ENCODE peak calls at places on chromosome 11, in six cellular contexts. B is fibroblast of mammary gland, X is CD14-positive monocyte, D is AG04450, H is GM12865, V is progenitor cell of endocrine pancreas. O is an unnamed sample.
A peak's percentile ranks its signal among the peaks of the same experiment; 100 is the strongest.

GRCh38 chr11:76771446-76772099 is 11.6 kb upstream of the TSKU start:
- DNase-seq in B (no peak), X (no peak), D (no peak), H (no peak), V (no peak), O (peak; percentile 56)

GRCh38 chr11:123483058-123483457 is 53.0 kb downstream of the GRAMD1B start:
- DNase-seq in B (peak; percentile 37), X (no peak), D (no peak), H (no peak), V (no peak), O (no peak)

GRCh38 chr11:79182794-79183193 is 258.0 kb downstream of the TENM4 start:
- DNase-seq in B (peak; percentile 98), X (no peak), D (peak; percentile 85), H (no peak), V (no peak), O (no peak)

GRCh38 chr11:34243620-34244493 is 114.0 kb downstream of the ABTB2 start:
- DNase-seq in B (peak; percentile 51), X (no peak), D (no peak), H (peak; percentile 92), V (no peak), O (peak; percentile 1)

GRCh38 chr11:75518771-75519653 is 6.7 kb downstream of the GDPD5 start:
- DNase-seq in B (no peak), X (no peak), D (no peak), H (no peak), V (no peak), O (no peak)

GRCh38 chr11:34331329-34331728 is 26.5 kb downstream of the ABTB2 start:
- DNase-seq in B (peak; percentile 76), X (no peak), D (no peak), H (no peak), V (no peak), O (no peak)

GRCh38 chr11:46677991-46678740 is 22.3 kb downstream of the ARHGAP1 start:
- DNase-seq in B (peak; percentile 59), X (no peak), D (no peak), H (no peak), V (no peak), O (peak; percentile 48)

GRCh38 chr11:111745719-111746504 is 20.3 kb downstream of the PPP2R1B start:
- DNase-seq in B (peak; percentile 60), X (no peak), D (no peak), H (no peak), V (no peak), O (no peak)

GRCh38 chr11:1970956-1971355 is 23.8 kb downstream of the MRPL23 start:
- DNase-seq in B (no peak), X (peak; percentile 27), D (no peak), H (no peak), V (no peak), O (peak; percentile 12)

GRCh38 chr11:19606856-19607655 is 105.6 kb upstream of the NAV2 start:
- DNase-seq in B (no peak), X (no peak), D (no peak), H (no peak), V (no peak), O (no peak)

GRCh38 chr11:113473983-113474361 is 1.2 kb downstream of the DRD2 start:
- DNase-seq in B (no peak), X (no peak), D (no peak), H (no peak), V (no peak), O (no peak)

GRCh38 chr11:65316311-65316978 is 1.8 kb downstream of the CDC42EP2 start:
- DNase-seq in B (peak; percentile 99), X (peak; percentile 65), D (peak; percentile 91), H (no peak), V (no peak), O (no peak)

GRCh38 chr11:112790286-112790685 is 170.9 kb upstream of the NCAM1 start:
- DNase-seq in B (no peak), X (no peak), D (no peak), H (no peak), V (no peak), O (no peak)

GRCh38 chr11:116517584-116517983 is 255.2 kb downstream of the BUD13 start:
- DNase-seq in B (no peak), X (no peak), D (no peak), H (no peak), V (no peak), O (no peak)

GRCh38 chr11:19328586-19329311 is 88.0 kb upstream of the E2F8 start:
- DNase-seq in B (peak; percentile 72), X (no peak), D (no peak), H (no peak), V (no peak), O (no peak)

GRCh38 chr11:101618691-101619090 is 34.9 kb upstream of the TRPC6 start:
- DNase-seq in B (peak; percentile 91), X (no peak), D (peak; percentile 44), H (no peak), V (no peak), O (no peak)

GRCh38 chr11:130671801-130672700 is 223.6 kb downstream of the ADAMTS15 start:
- DNase-seq in B (peak; percentile 89), X (no peak), D (peak; percentile 84), H (no peak), V (no peak), O (no peak)

GRCh38 chr11:74696488-74696887 is 34.7 kb downstream of the CHRDL2 start:
- DNase-seq in B (no peak), X (no peak), D (no peak), H (no peak), V (no peak), O (no peak)

GRCh38 chr11:81192516-81192915 is 1541.1 kb downstream of the FAM181B start:
- DNase-seq in B (no peak), X (no peak), D (no peak), H (no peak), V (no peak), O (no peak)

GRCh38 chr11:1453611-1454386 is 32.8 kb downstream of the MOB2 start:
- DNase-seq in B (no peak), X (no peak), D (no peak), H (peak; percentile 53), V (no peak), O (no peak)

GRCh38 chr11:2790581-2790925 is 90.8 kb upstream of the KCNQ1OT1 start:
- DNase-seq in B (no peak), X (peak; percentile 17), D (no peak), H (no peak), V (peak; percentile 6), O (peak; percentile 79)

GRCh38 chr11:64823568-64824119 is 13.3 kb upstream of the MEN1 start:
- DNase-seq in B (no peak), X (no peak), D (no peak), H (no peak), V (no peak), O (no peak)

GRCh38 chr11:14228356-14228755 is 130.6 kb downstream of the RRAS2 start:
- DNase-seq in B (no peak), X (no peak), D (no peak), H (no peak), V (no peak), O (no peak)

GRCh38 chr11:124717786-124718634 is 21.7 kb upstream of the NRGN start:
- DNase-seq in B (peak; percentile 29), X (no peak), D (no peak), H (no peak), V (no peak), O (no peak)

GRCh38 chr11:3989251-3989650 is 105.3 kb upstream of the RRM1 start:
- DNase-seq in B (peak; percentile 12), X (no peak), D (no peak), H (no peak), V (peak; percentile 10), O (no peak)

GRCh38 chr11:119486691-119487259 is 63.8 kb upstream of the THY1 start:
- DNase-seq in B (no peak), X (peak; percentile 16), D (no peak), H (no peak), V (no peak), O (peak; percentile 36)

GRCh38 chr11:122172352-122173073 is 56.5 kb upstream of the BLID start:
- DNase-seq in B (no peak), X (no peak), D (peak; percentile 51), H (no peak), V (no peak), O (no peak)

GRCh38 chr11:10488581-10489443 is 33.7 kb downstream of the AMPD3 start:
- DNase-seq in B (no peak), X (no peak), D (no peak), H (peak; percentile 74), V (no peak), O (no peak)
- TF ChIP-seq CTCF in B (no peak), X (no peak), D (no peak), H (no peak), V (no peak), O (no peak)

GRCh38 chr11:33160147-33160546 is 1.1 kb downstream of the CSTF3 start:
- DNase-seq in B (peak; percentile 58), X (no peak), D (no peak), H (peak; percentile 56), V (no peak), O (no peak)

GRCh38 chr11:33160587-33160986 is 693 bp downstream of the CSTF3 start:
- DNase-seq in B (no peak), X (no peak), D (no peak), H (no peak), V (no peak), O (no peak)

GRCh38 chr11:33158596-33158995 is 2.7 kb downstream of the CSTF3 start:
- DNase-seq in B (no peak), X (no peak), D (no peak), H (no peak), V (no peak), O (no peak)

GRCh38 chr11:33157103-33158027 is 3.9 kb downstream of the CSTF3 start:
- DNase-seq in B (peak; percentile 36), X (no peak), D (no peak), H (no peak), V (no peak), O (no peak)

DNA sequence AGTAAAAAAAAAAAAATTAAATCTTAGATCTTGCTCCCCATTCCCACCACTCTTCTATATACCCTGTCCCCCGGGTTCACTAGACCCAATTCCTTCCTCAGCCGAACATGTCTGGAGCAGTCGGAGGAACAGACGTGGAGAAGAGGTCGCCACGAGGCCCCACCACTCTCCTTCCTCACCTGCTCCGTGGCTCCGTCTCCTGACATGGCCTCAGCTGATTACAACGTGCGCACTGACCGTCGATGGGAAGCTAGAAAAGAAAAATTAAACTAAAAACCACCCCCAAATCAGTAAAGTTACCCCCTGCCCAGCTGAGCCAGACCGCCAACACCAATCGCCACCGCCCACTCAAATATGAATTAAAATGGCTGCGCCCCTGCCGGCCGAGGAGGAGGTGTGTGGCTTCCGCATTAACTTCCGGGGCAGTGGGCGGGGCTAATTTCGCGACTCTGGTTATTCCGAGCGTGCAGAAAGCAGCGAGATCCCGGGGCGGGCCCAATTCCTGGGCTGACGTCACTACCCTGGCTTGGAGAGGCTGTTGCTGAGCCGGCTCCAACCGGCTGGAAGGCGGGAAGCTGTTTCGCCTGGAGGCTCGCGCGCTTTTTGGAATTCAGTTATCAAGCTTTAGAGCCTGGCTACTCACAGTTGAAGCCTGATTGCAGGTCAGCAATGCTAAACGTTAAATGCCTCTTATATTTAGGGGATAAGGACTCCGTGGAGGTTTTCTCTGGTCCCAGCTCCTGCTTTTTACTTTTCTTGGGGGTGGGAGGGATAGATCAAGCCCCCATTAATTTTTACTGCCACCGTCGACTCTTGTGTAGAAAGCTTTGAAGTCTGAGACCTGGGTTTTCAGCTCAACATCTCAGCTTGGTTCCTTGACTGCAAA is at the start of gene CSTF3:
- DNase-seq in B (peak; percentile 98), X (peak; percentile 98), D (peak; percentile 96), H (peak; percentile 96), V (peak; percentile 100), O (peak; percentile 100)
- TF ChIP-seq CTCF in B (peak; percentile 16), X (peak; percentile 36), D (peak; percentile 54), H (peak; percentile 22), V (peak; percentile 64), O (peak; percentile 70)

GRCh38 chr11:126265801-126266200 is 2.9 kb downstream of the SRPRA start:
- DNase-seq in B (peak; percentile 30), X (no peak), D (no peak), H (no peak), V (no peak), O (no peak)
- TF ChIP-seq CTCF in B (no peak), X (no peak), D (no peak), H (no peak), V (no peak), O (peak; percentile 13)

GRCh38 chr11:9460322-9461067 is at the start of gene ZNF143:
- DNase-seq in B (peak; percentile 100), X (peak; percentile 100), D (peak; percentile 100), H (peak; percentile 100), V (peak; percentile 99), O (peak; percentile 99)
- TF ChIP-seq CTCF in B (no peak), X (no peak), D (no peak), H (no peak), V (no peak), O (no peak)

O was measured in chondrocyte.